ENCODE peak calls at places on chromosomes 16 and 17, in four cellular contexts. One of them, this sample, is unnamed.
A peak's percentile ranks its signal among the peaks of the same experiment; 100 is the strongest.

GRCh38 chr17:82830249-82830661 is 9.6 kb downstream of the ZNF750 start:
- DNase-seq in stimulated activated CD4-positive, alpha-beta T cell treated with anti-CD3 and anti-CD28 coated beads, Interleukin-15, amount 100 ng/mL, for 1 hour: no peak
- DNase-seq in NCI-H1436: no peak
- DNase-seq in activated naive CD8-positive, alpha-beta T cell treated with anti-CD3 and anti-CD28 coated beads for 36 hours: no peak
- DNase-seq in this sample: no peak

GRCh38 chr16:57240872-57241271 is 4.2 kb upstream of the ARL2BP start:
- DNase-seq in stimulated activated CD4-positive, alpha-beta T cell treated with anti-CD3 and anti-CD28 coated beads, Interleukin-15, amount 100 ng/mL, for 1 hour: no peak
- DNase-seq in activated naive CD8-positive, alpha-beta T cell treated with anti-CD3 and anti-CD28 coated beads for 36 hours: no peak
- DNase-seq in NCI-H1436: no peak
- DNase-seq in this sample: no peak

GRCh38 chr17:253091-253846 is 71.8 kb upstream of the DOC2B start:
- DNase-seq in activated naive CD8-positive, alpha-beta T cell treated with anti-CD3 and anti-CD28 coated beads for 36 hours: no peak
- DNase-seq in NCI-H1436: no peak
- DNase-seq in stimulated activated CD4-positive, alpha-beta T cell treated with anti-CD3 and anti-CD28 coated beads, Interleukin-15, amount 100 ng/mL, for 1 hour: no peak
- DNase-seq in this sample: no peak

GRCh38 chr17:30378191-30378796 is 433 bp upstream of the CPD start:
- DNase-seq in activated naive CD8-positive, alpha-beta T cell treated with anti-CD3 and anti-CD28 coated beads for 36 hours: peak; percentile 69
- DNase-seq in NCI-H1436: peak; percentile 31
- DNase-seq in stimulated activated CD4-positive, alpha-beta T cell treated with anti-CD3 and anti-CD28 coated beads, Interleukin-15, amount 100 ng/mL, for 1 hour: peak; percentile 30
- DNase-seq in this sample: peak; percentile 24

GRCh38 chr16:27839419-27839818 is 224.1 kb downstream of the GSG1L start:
- DNase-seq in activated naive CD8-positive, alpha-beta T cell treated with anti-CD3 and anti-CD28 coated beads for 36 hours: no peak
- DNase-seq in stimulated activated CD4-positive, alpha-beta T cell treated with anti-CD3 and anti-CD28 coated beads, Interleukin-15, amount 100 ng/mL, for 1 hour: no peak
- DNase-seq in NCI-H1436: no peak
- DNase-seq in this sample: no peak

GRCh38 chr17:70205386-70205785 is 36.1 kb downstream of the KCNJ2 start:
- DNase-seq in stimulated activated CD4-positive, alpha-beta T cell treated with anti-CD3 and anti-CD28 coated beads, Interleukin-15, amount 100 ng/mL, for 1 hour: no peak
- DNase-seq in activated naive CD8-positive, alpha-beta T cell treated with anti-CD3 and anti-CD28 coated beads for 36 hours: no peak
- DNase-seq in NCI-H1436: no peak
- DNase-seq in this sample: no peak

GRCh38 chr16:50400312-50400966 is 31.7 kb upstream of the BRD7 start:
- DNase-seq in activated naive CD8-positive, alpha-beta T cell treated with anti-CD3 and anti-CD28 coated beads for 36 hours: no peak
- DNase-seq in stimulated activated CD4-positive, alpha-beta T cell treated with anti-CD3 and anti-CD28 coated beads, Interleukin-15, amount 100 ng/mL, for 1 hour: no peak
- DNase-seq in NCI-H1436: no peak
- DNase-seq in this sample: no peak

GRCh38 chr17:75707096-75707720 is 14.1 kb upstream of the ITGB4 start:
- DNase-seq in NCI-H1436: no peak
- DNase-seq in stimulated activated CD4-positive, alpha-beta T cell treated with anti-CD3 and anti-CD28 coated beads, Interleukin-15, amount 100 ng/mL, for 1 hour: no peak
- DNase-seq in activated naive CD8-positive, alpha-beta T cell treated with anti-CD3 and anti-CD28 coated beads for 36 hours: no peak
- DNase-seq in this sample: peak; percentile 38

GRCh38 chr16:31135535-31136286 is at the start of gene PRSS8:
- DNase-seq in NCI-H1436: peak; percentile 29
- DNase-seq in stimulated activated CD4-positive, alpha-beta T cell treated with anti-CD3 and anti-CD28 coated beads, Interleukin-15, amount 100 ng/mL, for 1 hour: no peak
- DNase-seq in activated naive CD8-positive, alpha-beta T cell treated with anti-CD3 and anti-CD28 coated beads for 36 hours: no peak
- DNase-seq in this sample: peak; percentile 40

GRCh38 chr17:39069114-39069756 is 82.2 kb downstream of the PLXDC1 start:
- DNase-seq in NCI-H1436: peak; percentile 64
- DNase-seq in stimulated activated CD4-positive, alpha-beta T cell treated with anti-CD3 and anti-CD28 coated beads, Interleukin-15, amount 100 ng/mL, for 1 hour: no peak
- DNase-seq in activated naive CD8-positive, alpha-beta T cell treated with anti-CD3 and anti-CD28 coated beads for 36 hours: no peak
- DNase-seq in this sample: peak; percentile 70

GRCh38 chr17:49764559-49765180 is 739 bp upstream of the FAM117A start:
- DNase-seq in activated naive CD8-positive, alpha-beta T cell treated with anti-CD3 and anti-CD28 coated beads for 36 hours: no peak
- DNase-seq in NCI-H1436: no peak
- DNase-seq in stimulated activated CD4-positive, alpha-beta T cell treated with anti-CD3 and anti-CD28 coated beads, Interleukin-15, amount 100 ng/mL, for 1 hour: no peak
- DNase-seq in this sample: no peak

GRCh38 chr16:56268799-56269198 is 77.5 kb downstream of the GNAO1 start:
- DNase-seq in activated naive CD8-positive, alpha-beta T cell treated with anti-CD3 and anti-CD28 coated beads for 36 hours: no peak
- DNase-seq in stimulated activated CD4-positive, alpha-beta T cell treated with anti-CD3 and anti-CD28 coated beads, Interleukin-15, amount 100 ng/mL, for 1 hour: no peak
- DNase-seq in NCI-H1436: no peak
- DNase-seq in this sample: no peak

GRCh38 chr17:72150632-72151460 is 30.0 kb downstream of the SOX9 start:
- DNase-seq in NCI-H1436: no peak
- DNase-seq in stimulated activated CD4-positive, alpha-beta T cell treated with anti-CD3 and anti-CD28 coated beads, Interleukin-15, amount 100 ng/mL, for 1 hour: no peak
- DNase-seq in activated naive CD8-positive, alpha-beta T cell treated with anti-CD3 and anti-CD28 coated beads for 36 hours: no peak
- DNase-seq in this sample: no peak

GRCh38 chr16:28491080-28491969 is 549 bp downstream of the CLN3 start:
- DNase-seq in stimulated activated CD4-positive, alpha-beta T cell treated with anti-CD3 and anti-CD28 coated beads, Interleukin-15, amount 100 ng/mL, for 1 hour: no peak
- DNase-seq in NCI-H1436: no peak
- DNase-seq in activated naive CD8-positive, alpha-beta T cell treated with anti-CD3 and anti-CD28 coated beads for 36 hours: no peak
- DNase-seq in this sample: peak; percentile 52

GRCh38 chr17:77632619-77633018 is 325.9 kb upstream of the TNRC6C start:
- DNase-seq in activated naive CD8-positive, alpha-beta T cell treated with anti-CD3 and anti-CD28 coated beads for 36 hours: no peak
- DNase-seq in stimulated activated CD4-positive, alpha-beta T cell treated with anti-CD3 and anti-CD28 coated beads, Interleukin-15, amount 100 ng/mL, for 1 hour: no peak
- DNase-seq in NCI-H1436: no peak
- DNase-seq in this sample: no peak

GRCh38 chr17:80652751-80653330 is 108.2 kb downstream of the RPTOR start:
- DNase-seq in NCI-H1436: no peak
- DNase-seq in activated naive CD8-positive, alpha-beta T cell treated with anti-CD3 and anti-CD28 coated beads for 36 hours: no peak
- DNase-seq in stimulated activated CD4-positive, alpha-beta T cell treated with anti-CD3 and anti-CD28 coated beads, Interleukin-15, amount 100 ng/mL, for 1 hour: no peak
- DNase-seq in this sample: no peak

GRCh38 chr17:7831233-7831632 is 2.8 kb upstream of the KDM6B start:
- DNase-seq in stimulated activated CD4-positive, alpha-beta T cell treated with anti-CD3 and anti-CD28 coated beads, Interleukin-15, amount 100 ng/mL, for 1 hour: no peak
- DNase-seq in NCI-H1436: no peak
- DNase-seq in activated naive CD8-positive, alpha-beta T cell treated with anti-CD3 and anti-CD28 coated beads for 36 hours: no peak
- DNase-seq in this sample: no peak

GRCh38 chr17:80872011-80872929 is 119.4 kb upstream of the CHMP6 start:
- DNase-seq in stimulated activated CD4-positive, alpha-beta T cell treated with anti-CD3 and anti-CD28 coated beads, Interleukin-15, amount 100 ng/mL, for 1 hour: no peak
- DNase-seq in NCI-H1436: no peak
- DNase-seq in activated naive CD8-positive, alpha-beta T cell treated with anti-CD3 and anti-CD28 coated beads for 36 hours: no peak
- DNase-seq in this sample: peak; percentile 74

GRCh38 chr16:31453255-31454204 is 5.8 kb upstream of the ARMC5 start:
- DNase-seq in NCI-H1436: no peak
- DNase-seq in activated naive CD8-positive, alpha-beta T cell treated with anti-CD3 and anti-CD28 coated beads for 36 hours: no peak
- DNase-seq in stimulated activated CD4-positive, alpha-beta T cell treated with anti-CD3 and anti-CD28 coated beads, Interleukin-15, amount 100 ng/mL, for 1 hour: no peak
- DNase-seq in this sample: peak; percentile 65

GRCh38 chr16:28108590-28109247 is 45.2 kb upstream of the GSG1L start:
- DNase-seq in activated naive CD8-positive, alpha-beta T cell treated with anti-CD3 and anti-CD28 coated beads for 36 hours: no peak
- DNase-seq in NCI-H1436: no peak
- DNase-seq in stimulated activated CD4-positive, alpha-beta T cell treated with anti-CD3 and anti-CD28 coated beads, Interleukin-15, amount 100 ng/mL, for 1 hour: no peak
- DNase-seq in this sample: no peak

GRCh38 chr17:8152981-8153549 is 861 bp upstream of the PER1 start:
- DNase-seq in NCI-H1436: no peak
- DNase-seq in stimulated activated CD4-positive, alpha-beta T cell treated with anti-CD3 and anti-CD28 coated beads, Interleukin-15, amount 100 ng/mL, for 1 hour: no peak
- DNase-seq in activated naive CD8-positive, alpha-beta T cell treated with anti-CD3 and anti-CD28 coated beads for 36 hours: no peak
- DNase-seq in this sample: no peak

GRCh38 chr17:46911311-46911710 is 11.6 kb upstream of the GOSR2 start:
- DNase-seq in NCI-H1436: no peak
- DNase-seq in stimulated activated CD4-positive, alpha-beta T cell treated with anti-CD3 and anti-CD28 coated beads, Interleukin-15, amount 100 ng/mL, for 1 hour: no peak
- DNase-seq in activated naive CD8-positive, alpha-beta T cell treated with anti-CD3 and anti-CD28 coated beads for 36 hours: no peak
- DNase-seq in this sample: no peak

GRCh38 chr16:24668481-24669001 is 60.9 kb upstream of the TNRC6A start:
- DNase-seq in stimulated activated CD4-positive, alpha-beta T cell treated with anti-CD3 and anti-CD28 coated beads, Interleukin-15, amount 100 ng/mL, for 1 hour: no peak
- DNase-seq in NCI-H1436: no peak
- DNase-seq in activated naive CD8-positive, alpha-beta T cell treated with anti-CD3 and anti-CD28 coated beads for 36 hours: peak; percentile 59
- DNase-seq in this sample: peak; percentile 36

GRCh38 chr17:40514013-40514875 is 12.8 kb upstream of the TNS4 start:
- DNase-seq in stimulated activated CD4-positive, alpha-beta T cell treated with anti-CD3 and anti-CD28 coated beads, Interleukin-15, amount 100 ng/mL, for 1 hour: no peak
- DNase-seq in activated naive CD8-positive, alpha-beta T cell treated with anti-CD3 and anti-CD28 coated beads for 36 hours: no peak
- DNase-seq in NCI-H1436: no peak
- DNase-seq in this sample: no peak

GRCh38 chr17:47207143-47208067 is 1.7 kb upstream of the MYL4 start:
- DNase-seq in NCI-H1436: no peak
- DNase-seq in activated naive CD8-positive, alpha-beta T cell treated with anti-CD3 and anti-CD28 coated beads for 36 hours: no peak
- DNase-seq in stimulated activated CD4-positive, alpha-beta T cell treated with anti-CD3 and anti-CD28 coated beads, Interleukin-15, amount 100 ng/mL, for 1 hour: no peak
- DNase-seq in this sample: no peak

GRCh38 chr16:89729863-89730574 is 8.7 kb downstream of the ZNF276 start:
- DNase-seq in NCI-H1436: no peak
- DNase-seq in activated naive CD8-positive, alpha-beta T cell treated with anti-CD3 and anti-CD28 coated beads for 36 hours: no peak
- DNase-seq in stimulated activated CD4-positive, alpha-beta T cell treated with anti-CD3 and anti-CD28 coated beads, Interleukin-15, amount 100 ng/mL, for 1 hour: no peak
- DNase-seq in this sample: peak; percentile 66

GRCh38 chr17:74271281-74271680 is 2.8 kb upstream of the DNAI2 start:
- DNase-seq in NCI-H1436: no peak
- DNase-seq in stimulated activated CD4-positive, alpha-beta T cell treated with anti-CD3 and anti-CD28 coated beads, Interleukin-15, amount 100 ng/mL, for 1 hour: no peak
- DNase-seq in activated naive CD8-positive, alpha-beta T cell treated with anti-CD3 and anti-CD28 coated beads for 36 hours: no peak
- DNase-seq in this sample: no peak

GRCh38 chr16:89923640-89924297 is 627 bp downstream of the TUBB3 start:
- DNase-seq in activated naive CD8-positive, alpha-beta T cell treated with anti-CD3 and anti-CD28 coated beads for 36 hours: no peak
- DNase-seq in stimulated activated CD4-positive, alpha-beta T cell treated with anti-CD3 and anti-CD28 coated beads, Interleukin-15, amount 100 ng/mL, for 1 hour: no peak
- DNase-seq in NCI-H1436: peak; percentile 30
- DNase-seq in this sample: no peak

GRCh38 chr16:1670371-1670770 is 7.7 kb upstream of the JPT2 start:
- DNase-seq in stimulated activated CD4-positive, alpha-beta T cell treated with anti-CD3 and anti-CD28 coated beads, Interleukin-15, amount 100 ng/mL, for 1 hour: no peak
- DNase-seq in activated naive CD8-positive, alpha-beta T cell treated with anti-CD3 and anti-CD28 coated beads for 36 hours: no peak
- DNase-seq in NCI-H1436: no peak
- DNase-seq in this sample: no peak

This sample was measured in cardiac muscle cell.